ENCODE peak calls at places on chromosomes 3 and 15, in four cellular contexts. Z, R, E and X are unnamed samples.

GRCh38 chr15:99168601-99169580 is 64.0 kb downstream of the SYNM start:
- DNase-seq in R (no peak), E (no peak), Z (no peak), X (no peak)

GRCh38 chr3:104831076-104831475 is 535.6 kb upstream of the ALCAM start:
- DNase-seq in E (no peak), Z (no peak), R (no peak), X (no peak)

GRCh38 chr3:113287111-113287817 is 75.9 kb downstream of the BOC start:
- DNase-seq in Z (peak), E (no peak), R (peak), X (no peak)

GRCh38 chr15:98063311-98063710 is 102.8 kb downstream of the ARRDC4 start:
- DNase-seq in E (no peak), Z (no peak), R (no peak), X (no peak)

GRCh38 chr15:34812369-34812768 is 17.0 kb upstream of the ACTC1 start:
- DNase-seq in R (no peak), Z (no peak), E (no peak), X (no peak)

GRCh38 chr3:12948371-12948770 is 107.0 kb upstream of the RPL32 start:
- DNase-seq in E (no peak), R (no peak), Z (no peak), X (no peak)

GRCh38 chr3:169787120-169787519 is 13.9 kb downstream of the MYNN start:
- DNase-seq in E (no peak), R (no peak), Z (no peak), X (no peak)

GRCh38 chr3:55963611-55964010 is 476.5 kb upstream of the WNT5A start:
- DNase-seq in Z (no peak), E (no peak), R (no peak), X (no peak)

GRCh38 chr3:42118762-42119361 is 27.7 kb downstream of the TRAK1 start:
- DNase-seq in E (peak), R (no peak), Z (peak), X (no peak)

GRCh38 chr15:52784799-52785671 is 5.1 kb downstream of the ONECUT1 start:
- DNase-seq in E (no peak), Z (no peak), R (peak), X (no peak)

GRCh38 chr3:18246336-18247060 is 178.6 kb downstream of the SATB1 start:
- DNase-seq in E (no peak), Z (no peak), R (no peak), X (no peak)

GRCh38 chr3:58059349-58060321 is 51.4 kb downstream of the FLNB start:
- DNase-seq in R (no peak), E (peak), Z (peak), X (no peak)

GRCh38 chr3:144403040-144403457 is 431.4 kb downstream of the DIPK2A start:
- DNase-seq in E (no peak), R (no peak), Z (no peak), X (no peak)

GRCh38 chr3:23623841-23624240 is 181.9 kb upstream of the UBE2E1 start:
- DNase-seq in E (no peak), R (no peak), Z (no peak), X (no peak)

GRCh38 chr15:22973286-22973685 is 6.9 kb downstream of the CYFIP1 start:
- DNase-seq in R (no peak), Z (no peak), E (no peak), X (peak)

GRCh38 chr3:159189994-159190669 is 388.3 kb downstream of the MFSD1 start:
- DNase-seq in E (no peak), R (no peak), Z (peak), X (no peak)

GRCh38 chr3:4284865-4285264 is 18.3 kb upstream of the SETMAR start:
- DNase-seq in Z (no peak), E (no peak), R (no peak), X (no peak)

GRCh38 chr3:77319711-77320110 is 279.8 kb downstream of the ROBO2 start:
- DNase-seq in Z (no peak), E (no peak), R (no peak), X (no peak)

GRCh38 chr3:128107809-128108208 is 15.8 kb downstream of the RUVBL1 start:
- DNase-seq in E (no peak), Z (no peak), R (no peak), X (no peak)

GRCh38 chr3:156431334-156432121 is 123.4 kb downstream of the SSR3 start:
- DNase-seq in E (no peak), R (no peak), Z (peak), X (no peak)

GRCh38 chr3:8416965-8417364 is 84.7 kb upstream of the LMCD1 start:
- DNase-seq in E (peak), R (no peak), Z (peak), X (no peak)

GRCh38 chr3:193872265-193872753 is 263.6 kb upstream of the HES1 start:
- DNase-seq in E (peak), Z (peak), R (no peak), X (no peak)

GRCh38 chr3:184380627-184381260 is 890 bp downstream of the CHRD start:
- DNase-seq in Z (no peak), E (no peak), R (peak), X (no peak)

GRCh38 chr15:82985688-82986441 is at the start of gene RAMAC:
- DNase-seq in R (peak), Z (peak), E (peak), X (peak)

GRCh38 chr3:42735021-42735420 is 32.4 kb upstream of the HHATL start:
- DNase-seq in Z (no peak), E (no peak), R (no peak), X (no peak)

GRCh38 chr3:25594007-25594502 is 70.7 kb downstream of the TOP2B start:
- DNase-seq in Z (peak), R (no peak), E (no peak), X (no peak)

GRCh38 chr3:10514407-10515069 is 9.2 kb upstream of the ATP2B2 start:
- DNase-seq in R (no peak), Z (no peak), E (no peak), X (peak)

GRCh38 chr15:81531141-81531592 is 157.2 kb upstream of the TMC3 start:
- DNase-seq in R (no peak), E (no peak), Z (peak), X (no peak)

GRCh38 chr3:182238141-182238540 is 526.4 kb downstream of the SOX2 start:
- DNase-seq in Z (no peak), E (no peak), R (no peak), X (no peak)

GRCh38 chr3:132643366-132643765 is 16.2 kb downstream of the ACAD11 start:
- DNase-seq in E (no peak), R (no peak), Z (no peak), X (no peak)

GRCh38 chr15:36612063-36612788 is 32.8 kb downstream of the CDIN1 start:
- DNase-seq in E (no peak), R (no peak), Z (peak), X (no peak)

GRCh38 chr3:46936733-46937250 is 39.8 kb downstream of the CCDC12 start:
- DNase-seq in R (no peak), E (peak), Z (no peak), X (no peak)

GRCh38 chr3:7924228-7924627 is 577.4 kb upstream of the LMCD1 start:
- DNase-seq in R (no peak), Z (no peak), E (no peak), X (no peak)

GRCh38 chr3:149384911-149385321 is 7.5 kb upstream of the TM4SF1 start:
- DNase-seq in Z (no peak), R (no peak), E (no peak), X (no peak)

GRCh38 chr15:97461212-97461611 is 499.3 kb upstream of the ARRDC4 start:
- DNase-seq in Z (no peak), R (no peak), E (no peak), X (no peak)

GRCh38 chr3:143139786-143140185 is 20.2 kb downstream of the CHST2 start:
- DNase-seq in Z (peak), E (peak), R (no peak), X (no peak)
- TF ChIP-seq POLR2AphosphoS5 in Z (peak), E (no peak), R (peak), X (no peak)

GRCh38 chr3:29453278-29453961 is 172.5 kb downstream of the RBMS3 start:
- DNase-seq in E (peak), Z (no peak), R (no peak), X (no peak)
- TF ChIP-seq POLR2AphosphoS5 in E (no peak), Z (no peak), R (no peak), X (no peak)

GRCh38 chr15:75451202-75451673 is 252 bp downstream of the SIN3A start:
- DNase-seq in E (no peak), R (peak), Z (no peak), X (no peak)
- TF ChIP-seq POLR2AphosphoS5 in E (no peak), R (no peak), Z (no peak), X (no peak)

DNA sequence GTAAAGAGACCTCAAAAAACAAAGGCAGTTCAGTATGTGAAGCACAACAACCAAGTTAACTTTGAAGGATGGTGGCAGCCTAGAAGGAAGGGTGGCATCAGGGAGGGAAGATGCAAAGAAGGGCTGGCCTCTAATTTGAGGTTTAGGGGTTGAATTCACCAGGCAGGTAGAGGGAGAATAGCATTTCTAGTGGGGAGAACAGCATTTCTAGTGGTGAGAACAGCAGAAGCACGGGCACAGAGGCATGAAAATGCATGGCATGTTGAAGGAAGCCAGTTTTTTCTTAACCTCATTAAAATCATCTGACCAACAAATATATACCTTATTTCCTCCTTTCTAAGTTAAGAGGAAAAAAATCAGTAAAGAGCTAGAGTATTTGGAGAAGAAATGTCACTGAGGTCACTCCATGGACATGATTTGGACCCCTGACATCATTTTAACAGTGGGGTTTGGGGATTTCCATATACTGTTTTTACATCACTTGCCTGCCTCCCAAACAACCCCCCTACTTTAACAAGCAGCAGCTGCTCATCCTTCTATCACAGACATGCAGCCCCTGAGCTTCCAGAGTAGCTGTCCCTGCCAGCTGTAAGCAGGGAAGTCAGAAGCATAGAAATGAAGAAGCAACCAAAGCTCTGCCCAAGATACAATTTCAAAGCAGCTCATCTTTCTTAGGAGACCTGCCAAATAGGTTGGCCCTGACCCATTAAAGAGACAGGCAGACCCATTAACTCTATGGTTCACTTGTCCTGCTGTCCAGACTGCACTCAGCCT is 2.4 kb upstream of the POPDC2 start:
- DNase-seq in E (no peak), Z (no peak), R (no peak), X (no peak)
- TF ChIP-seq POLR2AphosphoS5 in E (no peak), Z (no peak), R (no peak), X (no peak)